ENCODE peak calls at places on chromosomes 16 and 17, in four cellular contexts. One of them, this sample, is unnamed.

GRCh38 chr17:58338454-58338841 is 9.9 kb upstream of the TSPOAP1 start:
- DNase-seq in transverse colon: no peak
- DNase-seq in GM23338: no peak
- DNase-seq in spleen: no peak
- DNase-seq in this sample: no peak

GRCh38 chr17:63024716-63025115 is 58.7 kb downstream of the TANC2 start:
- DNase-seq in transverse colon: no peak
- DNase-seq in GM23338: no peak
- DNase-seq in spleen: no peak
- DNase-seq in this sample: no peak

GRCh38 chr17:47621293-47622178 is 28.2 kb upstream of the KPNB1 start:
- DNase-seq in transverse colon: no peak
- DNase-seq in GM23338: peak; percentile 60
- DNase-seq in spleen: no peak
- DNase-seq in this sample: peak; percentile 12

GRCh38 chr16:13835935-13836334 is 84.0 kb upstream of the ERCC4 start:
- DNase-seq in transverse colon: no peak
- DNase-seq in GM23338: no peak
- DNase-seq in spleen: no peak
- DNase-seq in this sample: no peak

GRCh38 chr17:50345443-50346312 is at the start of gene XYLT2:
- DNase-seq in transverse colon: peak; percentile 92
- DNase-seq in GM23338: peak; percentile 91
- DNase-seq in spleen: peak; percentile 97
- DNase-seq in this sample: peak; percentile 93

GRCh38 chr17:36188891-36189306 is 7.7 kb downstream of the CCL3L1 start:
- DNase-seq in transverse colon: peak; percentile 45
- DNase-seq in GM23338: no peak
- DNase-seq in spleen: peak; percentile 85
- DNase-seq in this sample: no peak

GRCh38 chr16:77944631-77945030 is 77.7 kb upstream of the CLEC3A start:
- DNase-seq in transverse colon: no peak
- DNase-seq in GM23338: no peak
- DNase-seq in spleen: no peak
- DNase-seq in this sample: no peak

GRCh38 chr17:62664336-62665120 is 37.1 kb downstream of the MRC2 start:
- DNase-seq in transverse colon: no peak
- DNase-seq in GM23338: no peak
- DNase-seq in spleen: no peak
- DNase-seq in this sample: no peak

GRCh38 chr16:58127634-58128033 is 1.5 kb downstream of the CFAP20 start:
- DNase-seq in transverse colon: no peak
- DNase-seq in GM23338: no peak
- DNase-seq in spleen: no peak
- DNase-seq in this sample: no peak

GRCh38 chr17:56499799-56500388 is 93.6 kb upstream of the NOG start:
- DNase-seq in transverse colon: no peak
- DNase-seq in GM23338: peak; percentile 73
- DNase-seq in spleen: no peak
- DNase-seq in this sample: peak; percentile 16
- TF ChIP-seq CTCF in transverse colon: peak; percentile 31
- TF ChIP-seq CTCF in GM23338: peak; percentile 62
- TF ChIP-seq CTCF in spleen: no peak
- TF ChIP-seq CTCF in this sample: peak; percentile 45

GRCh38 chr16:397736-398332 is 835 bp downstream of the NME4 start:
- DNase-seq in transverse colon: peak; percentile 81
- DNase-seq in GM23338: peak; percentile 87
- DNase-seq in spleen: peak; percentile 88
- DNase-seq in this sample: peak; percentile 80
- TF ChIP-seq CTCF in transverse colon: peak; percentile 51
- TF ChIP-seq CTCF in GM23338: peak; percentile 3
- TF ChIP-seq CTCF in spleen: peak; percentile 56
- TF ChIP-seq CTCF in this sample: peak; percentile 20

GRCh38 chr17:40686192-40686591 is 17.4 kb downstream of the KRT24 start:
- DNase-seq in transverse colon: no peak
- DNase-seq in GM23338: no peak
- DNase-seq in spleen: no peak
- DNase-seq in this sample: no peak
- TF ChIP-seq CTCF in transverse colon: no peak
- TF ChIP-seq CTCF in GM23338: no peak
- TF ChIP-seq CTCF in spleen: no peak
- TF ChIP-seq CTCF in this sample: no peak

DNA sequence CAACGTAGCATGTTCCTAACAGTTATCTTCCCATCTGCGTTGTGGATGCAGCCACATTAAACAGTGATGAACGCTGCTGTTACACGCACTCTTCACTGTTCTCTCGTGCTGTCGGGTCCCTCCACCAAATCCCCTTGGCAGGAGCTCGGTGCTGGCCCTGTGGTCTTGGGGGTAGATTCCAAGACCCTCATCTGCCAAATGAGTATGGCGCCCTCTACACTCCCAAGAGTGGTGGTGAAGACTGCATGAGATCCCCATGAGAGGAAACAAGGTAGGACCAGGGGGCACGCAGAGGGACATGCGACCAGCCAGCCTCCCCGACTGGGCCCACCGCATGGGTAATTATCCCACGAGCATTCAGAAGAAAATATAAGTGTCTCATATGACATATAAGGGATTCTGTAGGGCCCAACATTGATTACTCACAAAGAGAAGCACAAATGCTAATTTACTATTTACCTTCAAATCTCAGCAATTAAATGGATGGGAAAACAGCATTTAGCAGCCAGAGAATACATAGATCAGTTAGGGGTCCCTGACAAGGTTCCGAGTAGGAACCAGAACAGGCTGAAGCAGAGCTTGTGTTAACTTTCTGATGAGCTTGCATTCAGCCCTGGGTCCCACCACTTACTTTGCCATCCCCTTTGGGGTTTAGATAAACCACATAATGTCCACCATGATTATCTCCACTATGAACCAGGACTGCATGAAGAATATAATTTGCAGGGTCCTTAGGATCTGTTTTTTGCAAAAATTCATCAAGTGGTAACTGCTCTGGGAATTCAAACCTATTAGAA is 23.8 kb downstream of the LITAFD start:
- DNase-seq in transverse colon: no peak
- DNase-seq in GM23338: peak; percentile 80
- DNase-seq in spleen: no peak
- DNase-seq in this sample: no peak
- TF ChIP-seq CTCF in transverse colon: peak; percentile 12
- TF ChIP-seq CTCF in GM23338: peak; percentile 75
- TF ChIP-seq CTCF in spleen: no peak
- TF ChIP-seq CTCF in this sample: no peak

GRCh38 chr17:76538941-76539340 is 903 bp upstream of the PRCD start:
- DNase-seq in transverse colon: no peak
- DNase-seq in GM23338: no peak
- DNase-seq in spleen: no peak
- DNase-seq in this sample: no peak

GRCh38 chr17:76541739-76542450 is 2.1 kb downstream of the PRCD start:
- DNase-seq in transverse colon: no peak
- DNase-seq in GM23338: no peak
- DNase-seq in spleen: peak; percentile 25
- DNase-seq in this sample: no peak

GRCh38 chr17:76542566-76542971 is 2.7 kb downstream of the PRCD start:
- DNase-seq in transverse colon: no peak
- DNase-seq in GM23338: peak; percentile 1
- DNase-seq in spleen: peak; percentile 64
- DNase-seq in this sample: no peak

GRCh38 chr17:76539631-76540271 is at the start of gene PRCD:
- DNase-seq in transverse colon: no peak
- DNase-seq in GM23338: peak; percentile 66
- DNase-seq in spleen: peak; percentile 74
- DNase-seq in this sample: no peak

GRCh38 chr17:76540381-76541300 is 797 bp downstream of the PRCD start:
- DNase-seq in transverse colon: peak; percentile 91
- DNase-seq in GM23338: peak; percentile 99
- DNase-seq in spleen: peak; percentile 88
- DNase-seq in this sample: peak; percentile 88
- TF ChIP-seq CTCF in transverse colon: peak; percentile 18
- TF ChIP-seq CTCF in GM23338: no peak
- TF ChIP-seq CTCF in spleen: peak; percentile 38
- TF ChIP-seq CTCF in this sample: peak; percentile 7

GRCh38 chr17:4999429-5000093 is 1.8 kb downstream of the KIF1C start:
- DNase-seq in transverse colon: no peak
- DNase-seq in GM23338: no peak
- DNase-seq in spleen: no peak
- DNase-seq in this sample: no peak

GRCh38 chr17:5000237-5000639 is 2.5 kb downstream of the KIF1C start:
- DNase-seq in transverse colon: peak; percentile 56
- DNase-seq in GM23338: peak; percentile 23
- DNase-seq in spleen: no peak
- DNase-seq in this sample: no peak

GRCh38 chr17:4998666-4999428 is 1.1 kb downstream of the KIF1C start:
- DNase-seq in transverse colon: peak; percentile 65
- DNase-seq in GM23338: peak; percentile 51
- DNase-seq in spleen: no peak
- DNase-seq in this sample: no peak

GRCh38 chr17:4998027-4998665 is 396 bp downstream of the KIF1C start:
- DNase-seq in transverse colon: peak; percentile 23
- DNase-seq in GM23338: peak; percentile 85
- DNase-seq in spleen: peak; percentile 90
- DNase-seq in this sample: peak; percentile 77

DNA sequence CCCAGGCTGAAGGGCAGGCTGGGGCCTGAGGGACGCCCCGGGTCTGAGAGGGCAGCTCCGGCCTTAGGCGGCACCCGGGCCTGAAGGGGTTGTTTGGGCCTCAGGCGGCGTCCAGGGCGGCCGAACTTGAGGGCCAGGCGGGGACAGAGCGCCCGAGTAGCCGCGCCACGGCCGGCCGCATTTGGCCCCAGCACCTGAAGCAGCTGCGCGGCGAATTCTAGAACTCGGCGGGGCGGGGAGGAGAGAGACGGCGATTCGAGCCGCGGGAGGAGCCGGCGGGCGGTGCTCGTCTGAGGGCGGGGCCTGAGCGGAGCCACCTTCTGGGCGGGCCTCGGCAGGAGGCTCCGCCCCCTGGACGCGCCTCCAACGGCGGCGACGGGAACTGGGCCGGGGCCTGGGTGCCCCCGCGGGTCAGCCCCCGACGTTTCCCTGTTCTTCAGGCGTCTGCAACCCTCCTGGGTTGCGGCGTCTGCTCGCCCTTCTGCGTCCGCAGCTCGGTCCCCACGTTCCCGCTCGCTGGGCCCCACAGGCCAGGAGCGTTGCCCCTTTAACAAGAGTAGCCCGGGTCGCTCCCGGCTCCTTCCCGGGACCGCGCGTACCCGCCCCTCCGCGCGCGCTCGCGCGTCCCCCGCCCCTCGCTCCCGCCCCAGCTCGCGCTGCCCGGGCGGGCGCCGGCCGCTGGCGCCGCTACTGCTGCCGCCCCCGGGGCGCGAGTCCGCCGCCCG is at the start of the genes INCA1 and KIF1C:
- DNase-seq in transverse colon: peak; percentile 96
- DNase-seq in GM23338: peak; percentile 96
- DNase-seq in spleen: peak; percentile 99
- DNase-seq in this sample: peak; percentile 95
- TF ChIP-seq CTCF in transverse colon: peak; percentile 18
- TF ChIP-seq CTCF in GM23338: no peak
- TF ChIP-seq CTCF in spleen: peak; percentile 65
- TF ChIP-seq CTCF in this sample: no peak

GRCh38 chr17:12342609-12343248 is 322.1 kb downstream of the MAP2K4 start:
- DNase-seq in transverse colon: peak; percentile 54
- DNase-seq in GM23338: peak; percentile 86
- DNase-seq in spleen: no peak
- DNase-seq in this sample: peak; percentile 52
- TF ChIP-seq CTCF in transverse colon: peak; percentile 37
- TF ChIP-seq CTCF in GM23338: peak; percentile 81
- TF ChIP-seq CTCF in spleen: peak; percentile 19
- TF ChIP-seq CTCF in this sample: peak; percentile 48

DNA sequence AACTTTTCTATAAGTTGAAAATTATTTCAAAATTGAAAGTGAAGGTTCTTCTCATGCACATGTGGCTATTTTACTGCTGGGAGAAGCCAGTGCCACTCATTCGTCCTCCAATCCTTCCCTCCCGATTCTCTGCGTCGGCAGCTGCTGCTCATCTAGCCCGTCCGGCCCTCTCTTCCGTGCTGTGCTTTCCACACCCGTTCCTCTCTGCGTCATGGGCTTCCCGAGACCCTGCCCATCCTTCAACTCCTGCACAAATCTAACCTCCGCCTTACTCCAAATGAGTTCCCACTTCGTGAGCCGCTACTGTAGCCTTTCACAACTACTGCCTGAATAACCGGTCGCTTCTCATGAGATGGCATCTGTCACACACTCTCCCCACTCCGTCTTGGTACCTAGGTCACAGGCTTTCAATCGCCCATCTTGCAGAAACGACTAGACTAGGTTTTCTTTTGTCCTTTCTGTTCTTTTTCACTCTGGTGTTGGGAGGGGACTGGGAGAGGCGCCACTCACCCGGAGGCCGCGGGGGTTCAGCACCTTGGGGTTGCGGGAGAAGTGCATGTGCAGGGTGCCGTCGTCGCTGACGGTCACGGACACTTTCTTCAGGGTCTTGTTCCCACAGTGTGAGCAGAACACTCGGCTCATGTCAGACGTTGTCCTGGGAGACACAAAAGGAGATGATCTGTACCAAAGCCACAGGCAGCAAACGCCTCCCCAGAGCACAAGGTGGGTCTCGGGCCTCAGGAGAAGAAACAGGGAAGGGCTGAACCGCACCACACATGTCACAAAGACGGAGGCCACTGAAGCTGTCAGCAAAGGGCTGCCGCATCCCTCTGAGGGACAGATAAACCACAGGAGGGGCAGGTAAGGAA is 10.1 kb downstream of the NOB1 start:
- DNase-seq in transverse colon: no peak
- DNase-seq in GM23338: no peak
- DNase-seq in spleen: peak; percentile 59
- DNase-seq in this sample: no peak
- TF ChIP-seq CTCF in transverse colon: no peak
- TF ChIP-seq CTCF in GM23338: no peak
- TF ChIP-seq CTCF in spleen: no peak
- TF ChIP-seq CTCF in this sample: no peak